ENCODE peak calls at places on chromosomes 2 and 18, in nine cellular contexts. One of them, this sample, is unnamed.

GRCh38 chr2:184599054-184599874 is 935 bp downstream of the ZNF804A start:
- DNase-seq in HEK293T: peak; percentile 12
- DNase-seq in activated T-helper 1 cell treated with anti-CD3 and anti-CD28 coated beads, Interleukin-12 subunit alpha, Interleukin-12 subunit beta, Interleukin-2, Interleukin-4 antibody, amounts not matched to agents 30 ng/mL and 10 ng/mL and 1 ng/mL, durations not matched to agents 14 hours and 24 hours and 36 hours: no peak
- DNase-seq in GM12864: no peak
- DNase-seq in NCI-H2081: no peak
- DNase-seq in OCI-M1: peak; percentile 88
- DNase-seq in T-helper 9 cell: no peak
- DNase-seq in cardiac muscle cell: no peak
- DNase-seq in NAMALWA: no peak
- DNase-seq in this sample: peak; percentile 15

GRCh38 chr2:36469267-36469561 is 113.6 kb downstream of the CRIM1 start:
- DNase-seq in NCI-H2081: no peak
- DNase-seq in GM12864: no peak
- DNase-seq in NAMALWA: no peak
- DNase-seq in activated T-helper 1 cell treated with anti-CD3 and anti-CD28 coated beads, Interleukin-12 subunit alpha, Interleukin-12 subunit beta, Interleukin-2, Interleukin-4 antibody, amounts not matched to agents 30 ng/mL and 10 ng/mL and 1 ng/mL, durations not matched to agents 14 hours and 24 hours and 36 hours: no peak
- DNase-seq in T-helper 9 cell: no peak
- DNase-seq in OCI-M1: no peak
- DNase-seq in HEK293T: no peak
- DNase-seq in cardiac muscle cell: no peak
- DNase-seq in this sample: no peak

GRCh38 chr18:78558948-78559347 is 420.7 kb upstream of the SALL3 start:
- DNase-seq in cardiac muscle cell: no peak
- DNase-seq in GM12864: no peak
- DNase-seq in NCI-H2081: no peak
- DNase-seq in activated T-helper 1 cell treated with anti-CD3 and anti-CD28 coated beads, Interleukin-12 subunit alpha, Interleukin-12 subunit beta, Interleukin-2, Interleukin-4 antibody, amounts not matched to agents 30 ng/mL and 10 ng/mL and 1 ng/mL, durations not matched to agents 14 hours and 24 hours and 36 hours: no peak
- DNase-seq in T-helper 9 cell: no peak
- DNase-seq in HEK293T: no peak
- DNase-seq in OCI-M1: no peak
- DNase-seq in NAMALWA: peak; percentile 20
- DNase-seq in this sample: no peak

GRCh38 chr2:42191285-42192009 is 22.3 kb downstream of the EML4 start:
- DNase-seq in cardiac muscle cell: no peak
- DNase-seq in T-helper 9 cell: no peak
- DNase-seq in HEK293T: no peak
- DNase-seq in activated T-helper 1 cell treated with anti-CD3 and anti-CD28 coated beads, Interleukin-12 subunit alpha, Interleukin-12 subunit beta, Interleukin-2, Interleukin-4 antibody, amounts not matched to agents 30 ng/mL and 10 ng/mL and 1 ng/mL, durations not matched to agents 14 hours and 24 hours and 36 hours: no peak
- DNase-seq in OCI-M1: no peak
- DNase-seq in GM12864: no peak
- DNase-seq in NAMALWA: no peak
- DNase-seq in NCI-H2081: no peak
- DNase-seq in this sample: no peak

GRCh38 chr2:21415234-21415633 is 291.5 kb downstream of the TDRD15 start:
- DNase-seq in activated T-helper 1 cell treated with anti-CD3 and anti-CD28 coated beads, Interleukin-12 subunit alpha, Interleukin-12 subunit beta, Interleukin-2, Interleukin-4 antibody, amounts not matched to agents 30 ng/mL and 10 ng/mL and 1 ng/mL, durations not matched to agents 14 hours and 24 hours and 36 hours: no peak
- DNase-seq in T-helper 9 cell: no peak
- DNase-seq in NAMALWA: peak; percentile 19
- DNase-seq in GM12864: no peak
- DNase-seq in OCI-M1: peak; percentile 39
- DNase-seq in NCI-H2081: peak; percentile 18
- DNase-seq in cardiac muscle cell: peak; percentile 23
- DNase-seq in HEK293T: peak; percentile 21
- DNase-seq in this sample: peak; percentile 44

GRCh38 chr2:8676191-8676914 is 5.5 kb upstream of the ID2 start:
- DNase-seq in activated T-helper 1 cell treated with anti-CD3 and anti-CD28 coated beads, Interleukin-12 subunit alpha, Interleukin-12 subunit beta, Interleukin-2, Interleukin-4 antibody, amounts not matched to agents 30 ng/mL and 10 ng/mL and 1 ng/mL, durations not matched to agents 14 hours and 24 hours and 36 hours: no peak
- DNase-seq in GM12864: no peak
- DNase-seq in cardiac muscle cell: peak; percentile 70
- DNase-seq in NAMALWA: no peak
- DNase-seq in HEK293T: peak; percentile 49
- DNase-seq in NCI-H2081: no peak
- DNase-seq in OCI-M1: no peak
- DNase-seq in T-helper 9 cell: no peak
- DNase-seq in this sample: peak; percentile 57

GRCh38 chr18:27695509-27695908 is 481.4 kb downstream of the CDH2 start:
- DNase-seq in HEK293T: no peak
- DNase-seq in T-helper 9 cell: no peak
- DNase-seq in OCI-M1: no peak
- DNase-seq in NAMALWA: no peak
- DNase-seq in cardiac muscle cell: no peak
- DNase-seq in activated T-helper 1 cell treated with anti-CD3 and anti-CD28 coated beads, Interleukin-12 subunit alpha, Interleukin-12 subunit beta, Interleukin-2, Interleukin-4 antibody, amounts not matched to agents 30 ng/mL and 10 ng/mL and 1 ng/mL, durations not matched to agents 14 hours and 24 hours and 36 hours: no peak
- DNase-seq in GM12864: no peak
- DNase-seq in NCI-H2081: no peak
- DNase-seq in this sample: no peak

GRCh38 chr2:221571391-221572179 is 519 bp downstream of the EPHA4 start:
- DNase-seq in cardiac muscle cell: peak; percentile 64
- DNase-seq in NAMALWA: peak; percentile 23
- DNase-seq in T-helper 9 cell: peak; percentile 24
- DNase-seq in GM12864: no peak
- DNase-seq in OCI-M1: no peak
- DNase-seq in activated T-helper 1 cell treated with anti-CD3 and anti-CD28 coated beads, Interleukin-12 subunit alpha, Interleukin-12 subunit beta, Interleukin-2, Interleukin-4 antibody, amounts not matched to agents 30 ng/mL and 10 ng/mL and 1 ng/mL, durations not matched to agents 14 hours and 24 hours and 36 hours: peak; percentile 16
- DNase-seq in HEK293T: peak; percentile 23
- DNase-seq in NCI-H2081: no peak
- DNase-seq in this sample: peak; percentile 67

GRCh38 chr2:127508621-127509034 is 17.7 kb downstream of the IWS1 start:
- DNase-seq in activated T-helper 1 cell treated with anti-CD3 and anti-CD28 coated beads, Interleukin-12 subunit alpha, Interleukin-12 subunit beta, Interleukin-2, Interleukin-4 antibody, amounts not matched to agents 30 ng/mL and 10 ng/mL and 1 ng/mL, durations not matched to agents 14 hours and 24 hours and 36 hours: no peak
- DNase-seq in HEK293T: peak; percentile 69
- DNase-seq in T-helper 9 cell: no peak
- DNase-seq in NCI-H2081: peak; percentile 28
- DNase-seq in cardiac muscle cell: peak; percentile 44
- DNase-seq in GM12864: no peak
- DNase-seq in NAMALWA: no peak
- DNase-seq in OCI-M1: peak; percentile 77
- DNase-seq in this sample: no peak

GRCh38 chr2:1738646-1739302 is 5.5 kb downstream of the PXDN start:
- DNase-seq in cardiac muscle cell: no peak
- DNase-seq in NAMALWA: no peak
- DNase-seq in NCI-H2081: no peak
- DNase-seq in OCI-M1: no peak
- DNase-seq in HEK293T: no peak
- DNase-seq in T-helper 9 cell: no peak
- DNase-seq in GM12864: no peak
- DNase-seq in activated T-helper 1 cell treated with anti-CD3 and anti-CD28 coated beads, Interleukin-12 subunit alpha, Interleukin-12 subunit beta, Interleukin-2, Interleukin-4 antibody, amounts not matched to agents 30 ng/mL and 10 ng/mL and 1 ng/mL, durations not matched to agents 14 hours and 24 hours and 36 hours: no peak
- DNase-seq in this sample: peak; percentile 16

GRCh38 chr2:232228332-232228731 is 150.2 kb upstream of the ALPP start:
- DNase-seq in HEK293T: no peak
- DNase-seq in OCI-M1: no peak
- DNase-seq in activated T-helper 1 cell treated with anti-CD3 and anti-CD28 coated beads, Interleukin-12 subunit alpha, Interleukin-12 subunit beta, Interleukin-2, Interleukin-4 antibody, amounts not matched to agents 30 ng/mL and 10 ng/mL and 1 ng/mL, durations not matched to agents 14 hours and 24 hours and 36 hours: no peak
- DNase-seq in T-helper 9 cell: no peak
- DNase-seq in NAMALWA: no peak
- DNase-seq in GM12864: no peak
- DNase-seq in cardiac muscle cell: no peak
- DNase-seq in NCI-H2081: no peak
- DNase-seq in this sample: no peak

GRCh38 chr2:83686863-83687262 is 772.2 kb downstream of the SUCLG1 start:
- DNase-seq in GM12864: no peak
- DNase-seq in OCI-M1: no peak
- DNase-seq in T-helper 9 cell: no peak
- DNase-seq in NAMALWA: no peak
- DNase-seq in NCI-H2081: no peak
- DNase-seq in HEK293T: no peak
- DNase-seq in activated T-helper 1 cell treated with anti-CD3 and anti-CD28 coated beads, Interleukin-12 subunit alpha, Interleukin-12 subunit beta, Interleukin-2, Interleukin-4 antibody, amounts not matched to agents 30 ng/mL and 10 ng/mL and 1 ng/mL, durations not matched to agents 14 hours and 24 hours and 36 hours: no peak
- DNase-seq in cardiac muscle cell: no peak
- DNase-seq in this sample: no peak

GRCh38 chr2:189492451-189492850 is 51.2 kb downstream of the WDR75 start:
- DNase-seq in HEK293T: no peak
- DNase-seq in NCI-H2081: no peak
- DNase-seq in OCI-M1: no peak
- DNase-seq in cardiac muscle cell: no peak
- DNase-seq in GM12864: no peak
- DNase-seq in T-helper 9 cell: no peak
- DNase-seq in NAMALWA: no peak
- DNase-seq in activated T-helper 1 cell treated with anti-CD3 and anti-CD28 coated beads, Interleukin-12 subunit alpha, Interleukin-12 subunit beta, Interleukin-2, Interleukin-4 antibody, amounts not matched to agents 30 ng/mL and 10 ng/mL and 1 ng/mL, durations not matched to agents 14 hours and 24 hours and 36 hours: no peak
- DNase-seq in this sample: no peak

GRCh38 chr2:218236829-218237228 is 19.8 kb downstream of the ARPC2 start:
- DNase-seq in OCI-M1: no peak
- DNase-seq in cardiac muscle cell: no peak
- DNase-seq in NCI-H2081: no peak
- DNase-seq in T-helper 9 cell: no peak
- DNase-seq in GM12864: no peak
- DNase-seq in NAMALWA: no peak
- DNase-seq in HEK293T: no peak
- DNase-seq in activated T-helper 1 cell treated with anti-CD3 and anti-CD28 coated beads, Interleukin-12 subunit alpha, Interleukin-12 subunit beta, Interleukin-2, Interleukin-4 antibody, amounts not matched to agents 30 ng/mL and 10 ng/mL and 1 ng/mL, durations not matched to agents 14 hours and 24 hours and 36 hours: no peak
- DNase-seq in this sample: no peak

GRCh38 chr2:111029135-111029927 is 91.4 kb upstream of the BCL2L11 start:
- DNase-seq in activated T-helper 1 cell treated with anti-CD3 and anti-CD28 coated beads, Interleukin-12 subunit alpha, Interleukin-12 subunit beta, Interleukin-2, Interleukin-4 antibody, amounts not matched to agents 30 ng/mL and 10 ng/mL and 1 ng/mL, durations not matched to agents 14 hours and 24 hours and 36 hours: no peak
- DNase-seq in T-helper 9 cell: no peak
- DNase-seq in NAMALWA: no peak
- DNase-seq in cardiac muscle cell: peak; percentile 58
- DNase-seq in HEK293T: no peak
- DNase-seq in GM12864: no peak
- DNase-seq in NCI-H2081: no peak
- DNase-seq in OCI-M1: no peak
- DNase-seq in this sample: peak; percentile 72

GRCh38 chr2:65369574-65369973 is 62.8 kb downstream of the SPRED2 start:
- DNase-seq in cardiac muscle cell: no peak
- DNase-seq in T-helper 9 cell: no peak
- DNase-seq in activated T-helper 1 cell treated with anti-CD3 and anti-CD28 coated beads, Interleukin-12 subunit alpha, Interleukin-12 subunit beta, Interleukin-2, Interleukin-4 antibody, amounts not matched to agents 30 ng/mL and 10 ng/mL and 1 ng/mL, durations not matched to agents 14 hours and 24 hours and 36 hours: no peak
- DNase-seq in HEK293T: no peak
- DNase-seq in GM12864: no peak
- DNase-seq in NAMALWA: peak; percentile 47
- DNase-seq in OCI-M1: no peak
- DNase-seq in NCI-H2081: no peak
- DNase-seq in this sample: no peak

GRCh38 chr18:1306641-1307040 is 402.0 kb downstream of the ADCYAP1 start:
- DNase-seq in activated T-helper 1 cell treated with anti-CD3 and anti-CD28 coated beads, Interleukin-12 subunit alpha, Interleukin-12 subunit beta, Interleukin-2, Interleukin-4 antibody, amounts not matched to agents 30 ng/mL and 10 ng/mL and 1 ng/mL, durations not matched to agents 14 hours and 24 hours and 36 hours: no peak
- DNase-seq in cardiac muscle cell: no peak
- DNase-seq in NCI-H2081: no peak
- DNase-seq in GM12864: no peak
- DNase-seq in NAMALWA: no peak
- DNase-seq in HEK293T: no peak
- DNase-seq in OCI-M1: no peak
- DNase-seq in T-helper 9 cell: no peak
- DNase-seq in this sample: no peak

GRCh38 chr2:26818255-26818654 is 29.7 kb upstream of the DPYSL5 start:
- DNase-seq in HEK293T: no peak
- DNase-seq in T-helper 9 cell: no peak
- DNase-seq in activated T-helper 1 cell treated with anti-CD3 and anti-CD28 coated beads, Interleukin-12 subunit alpha, Interleukin-12 subunit beta, Interleukin-2, Interleukin-4 antibody, amounts not matched to agents 30 ng/mL and 10 ng/mL and 1 ng/mL, durations not matched to agents 14 hours and 24 hours and 36 hours: no peak
- DNase-seq in NAMALWA: no peak
- DNase-seq in OCI-M1: no peak
- DNase-seq in cardiac muscle cell: no peak
- DNase-seq in NCI-H2081: no peak
- DNase-seq in GM12864: no peak
- DNase-seq in this sample: no peak

GRCh38 chr2:124025896-124026295 is 809 bp downstream of the CNTNAP5 start:
- DNase-seq in T-helper 9 cell: no peak
- DNase-seq in OCI-M1: no peak
- DNase-seq in NAMALWA: no peak
- DNase-seq in cardiac muscle cell: no peak
- DNase-seq in activated T-helper 1 cell treated with anti-CD3 and anti-CD28 coated beads, Interleukin-12 subunit alpha, Interleukin-12 subunit beta, Interleukin-2, Interleukin-4 antibody, amounts not matched to agents 30 ng/mL and 10 ng/mL and 1 ng/mL, durations not matched to agents 14 hours and 24 hours and 36 hours: no peak
- DNase-seq in GM12864: no peak
- DNase-seq in NCI-H2081: no peak
- DNase-seq in HEK293T: no peak
- DNase-seq in this sample: peak; percentile 13

GRCh38 chr2:219465659-219466561 is 31.3 kb downstream of the SPEG start:
- DNase-seq in T-helper 9 cell: no peak
- DNase-seq in GM12864: no peak
- DNase-seq in NAMALWA: no peak
- DNase-seq in HEK293T: no peak
- DNase-seq in NCI-H2081: no peak
- DNase-seq in cardiac muscle cell: no peak
- DNase-seq in OCI-M1: no peak
- DNase-seq in activated T-helper 1 cell treated with anti-CD3 and anti-CD28 coated beads, Interleukin-12 subunit alpha, Interleukin-12 subunit beta, Interleukin-2, Interleukin-4 antibody, amounts not matched to agents 30 ng/mL and 10 ng/mL and 1 ng/mL, durations not matched to agents 14 hours and 24 hours and 36 hours: no peak
- DNase-seq in this sample: no peak

GRCh38 chr2:48377646-48378045 is 152.3 kb upstream of the STON1 start:
- DNase-seq in T-helper 9 cell: no peak
- DNase-seq in activated T-helper 1 cell treated with anti-CD3 and anti-CD28 coated beads, Interleukin-12 subunit alpha, Interleukin-12 subunit beta, Interleukin-2, Interleukin-4 antibody, amounts not matched to agents 30 ng/mL and 10 ng/mL and 1 ng/mL, durations not matched to agents 14 hours and 24 hours and 36 hours: no peak
- DNase-seq in cardiac muscle cell: no peak
- DNase-seq in GM12864: no peak
- DNase-seq in NCI-H2081: no peak
- DNase-seq in HEK293T: no peak
- DNase-seq in OCI-M1: no peak
- DNase-seq in NAMALWA: no peak
- DNase-seq in this sample: no peak

GRCh38 chr2:88671786-88672427 is 19.6 kb upstream of the RPIA start:
- DNase-seq in HEK293T: peak; percentile 68
- DNase-seq in NCI-H2081: peak; percentile 22
- DNase-seq in OCI-M1: peak; percentile 69
- DNase-seq in activated T-helper 1 cell treated with anti-CD3 and anti-CD28 coated beads, Interleukin-12 subunit alpha, Interleukin-12 subunit beta, Interleukin-2, Interleukin-4 antibody, amounts not matched to agents 30 ng/mL and 10 ng/mL and 1 ng/mL, durations not matched to agents 14 hours and 24 hours and 36 hours: no peak
- DNase-seq in NAMALWA: peak; percentile 81
- DNase-seq in GM12864: peak; percentile 19
- DNase-seq in cardiac muscle cell: peak; percentile 54
- DNase-seq in T-helper 9 cell: no peak
- DNase-seq in this sample: no peak

GRCh38 chr2:15907461-15908324 is 32.7 kb upstream of the MYCN start:
- DNase-seq in T-helper 9 cell: no peak
- DNase-seq in NCI-H2081: no peak
- DNase-seq in activated T-helper 1 cell treated with anti-CD3 and anti-CD28 coated beads, Interleukin-12 subunit alpha, Interleukin-12 subunit beta, Interleukin-2, Interleukin-4 antibody, amounts not matched to agents 30 ng/mL and 10 ng/mL and 1 ng/mL, durations not matched to agents 14 hours and 24 hours and 36 hours: no peak
- DNase-seq in cardiac muscle cell: no peak
- DNase-seq in OCI-M1: no peak
- DNase-seq in NAMALWA: no peak
- DNase-seq in HEK293T: no peak
- DNase-seq in GM12864: no peak
- DNase-seq in this sample: no peak

GRCh38 chr18:73043231-73044000 is 175.6 kb upstream of the NETO1 start:
- DNase-seq in NAMALWA: no peak
- DNase-seq in activated T-helper 1 cell treated with anti-CD3 and anti-CD28 coated beads, Interleukin-12 subunit alpha, Interleukin-12 subunit beta, Interleukin-2, Interleukin-4 antibody, amounts not matched to agents 30 ng/mL and 10 ng/mL and 1 ng/mL, durations not matched to agents 14 hours and 24 hours and 36 hours: no peak
- DNase-seq in GM12864: no peak
- DNase-seq in OCI-M1: no peak
- DNase-seq in HEK293T: no peak
- DNase-seq in T-helper 9 cell: no peak
- DNase-seq in cardiac muscle cell: peak; percentile 11
- DNase-seq in NCI-H2081: peak; percentile 66
- DNase-seq in this sample: no peak

GRCh38 chr2:236823230-236823629 is 253.6 kb downstream of the ACKR3 start:
- DNase-seq in GM12864: no peak
- DNase-seq in NCI-H2081: no peak
- DNase-seq in cardiac muscle cell: no peak
- DNase-seq in OCI-M1: no peak
- DNase-seq in activated T-helper 1 cell treated with anti-CD3 and anti-CD28 coated beads, Interleukin-12 subunit alpha, Interleukin-12 subunit beta, Interleukin-2, Interleukin-4 antibody, amounts not matched to agents 30 ng/mL and 10 ng/mL and 1 ng/mL, durations not matched to agents 14 hours and 24 hours and 36 hours: no peak
- DNase-seq in T-helper 9 cell: no peak
- DNase-seq in NAMALWA: no peak
- DNase-seq in HEK293T: no peak
- DNase-seq in this sample: peak; percentile 34

GRCh38 chr2:225041871-225042799 is at the start of gene DOCK10:
- DNase-seq in OCI-M1: no peak
- DNase-seq in GM12864: no peak
- DNase-seq in activated T-helper 1 cell treated with anti-CD3 and anti-CD28 coated beads, Interleukin-12 subunit alpha, Interleukin-12 subunit beta, Interleukin-2, Interleukin-4 antibody, amounts not matched to agents 30 ng/mL and 10 ng/mL and 1 ng/mL, durations not matched to agents 14 hours and 24 hours and 36 hours: peak; percentile 50
- DNase-seq in cardiac muscle cell: peak; percentile 29
- DNase-seq in NCI-H2081: peak; percentile 14
- DNase-seq in T-helper 9 cell: peak; percentile 42
- DNase-seq in HEK293T: peak; percentile 27
- DNase-seq in NAMALWA: peak; percentile 49
- DNase-seq in this sample: peak; percentile 68

GRCh38 chr18:73520229-73520628 is 627.4 kb downstream of the FBXO15 start:
- DNase-seq in OCI-M1: no peak
- DNase-seq in GM12864: no peak
- DNase-seq in T-helper 9 cell: no peak
- DNase-seq in NAMALWA: no peak
- DNase-seq in cardiac muscle cell: no peak
- DNase-seq in activated T-helper 1 cell treated with anti-CD3 and anti-CD28 coated beads, Interleukin-12 subunit alpha, Interleukin-12 subunit beta, Interleukin-2, Interleukin-4 antibody, amounts not matched to agents 30 ng/mL and 10 ng/mL and 1 ng/mL, durations not matched to agents 14 hours and 24 hours and 36 hours: no peak
- DNase-seq in HEK293T: no peak
- DNase-seq in NCI-H2081: no peak
- DNase-seq in this sample: peak; percentile 27

GRCh38 chr2:43169987-43170732 is 56.2 kb downstream of the ZFP36L2 start:
- DNase-seq in NCI-H2081: no peak
- DNase-seq in T-helper 9 cell: peak; percentile 61
- DNase-seq in OCI-M1: peak; percentile 88
- DNase-seq in cardiac muscle cell: peak; percentile 38
- DNase-seq in HEK293T: peak; percentile 78
- DNase-seq in activated T-helper 1 cell treated with anti-CD3 and anti-CD28 coated beads, Interleukin-12 subunit alpha, Interleukin-12 subunit beta, Interleukin-2, Interleukin-4 antibody, amounts not matched to agents 30 ng/mL and 10 ng/mL and 1 ng/mL, durations not matched to agents 14 hours and 24 hours and 36 hours: peak; percentile 52
- DNase-seq in GM12864: no peak
- DNase-seq in NAMALWA: peak; percentile 64
- DNase-seq in this sample: peak; percentile 92

GRCh38 chr2:219175928-219176817 is 552 bp downstream of the CNPPD1 start:
- DNase-seq in HEK293T: peak; percentile 35
- DNase-seq in NCI-H2081: no peak
- DNase-seq in activated T-helper 1 cell treated with anti-CD3 and anti-CD28 coated beads, Interleukin-12 subunit alpha, Interleukin-12 subunit beta, Interleukin-2, Interleukin-4 antibody, amounts not matched to agents 30 ng/mL and 10 ng/mL and 1 ng/mL, durations not matched to agents 14 hours and 24 hours and 36 hours: peak; percentile 18
- DNase-seq in cardiac muscle cell: peak; percentile 69
- DNase-seq in OCI-M1: peak; percentile 72
- DNase-seq in NAMALWA: peak; percentile 65
- DNase-seq in GM12864: no peak
- DNase-seq in T-helper 9 cell: no peak
- DNase-seq in this sample: peak; percentile 83

This sample was measured in H7.